ENCODE peak calls at places on chromosome 20, in nine cellular contexts. E is NCI-H1436; G is MV-4-11; C is amygdala; M is tibial artery; Z is CD8-positive, alpha-beta memory T cell; W is OCI-LY7; H is stimulated activated CD4-positive, alpha-beta T cell treated with anti-CD3 and anti-CD28 coated beads, Interleukin-1b, Interleukin-23, amount 100 ng/mL, for 24 hours; K is uterus. Q is an unnamed sample.

GRCh38 chr20:47964174-47964573 is 178.9 kb upstream of the SULF2 start:
- DNase-seq in E (no peak), G (no peak), C (no peak), M (no peak), Z (no peak), W (no peak), H (no peak), K (no peak), Q (no peak)

GRCh38 chr20:32909896-32910571 is 51.3 kb downstream of the EFCAB8 start:
- DNase-seq in E (no peak), G (no peak), C (no peak), M (peak; percentile 55), Z (no peak), W (no peak), H (no peak), K (no peak), Q (no peak)

GRCh38 chr20:10555865-10556308 is 117.9 kb downstream of the JAG1 start:
- DNase-seq in E (no peak), G (no peak), C (no peak), M (no peak), Z (no peak), W (no peak), H (no peak), K (no peak), Q (no peak)

GRCh38 chr20:37362231-37362792 is 16.4 kb downstream of the SRC start:
- DNase-seq in E (no peak), G (no peak), C (no peak), M (peak; percentile 37), Z (no peak), W (no peak), H (no peak), K (no peak), Q (no peak)

GRCh38 chr20:61260905-61261304 is 8.8 kb downstream of the CDH4 start:
- DNase-seq in E (no peak), G (no peak), C (no peak), M (no peak), Z (no peak), W (no peak), H (no peak), K (no peak), Q (no peak)

GRCh38 chr20:2814587-2815051 is at the start of gene C20orf141:
- DNase-seq in E (no peak), G (peak; percentile 33), C (no peak), M (no peak), Z (no peak), W (no peak), H (no peak), K (peak; percentile 63), Q (no peak)

GRCh38 chr20:57680131-57680716 is 29.6 kb downstream of the PMEPA1 start:
- DNase-seq in E (peak; percentile 11), G (peak; percentile 62), C (no peak), M (no peak), Z (no peak), W (peak; percentile 91), H (no peak), K (no peak), Q (peak; percentile 78)

GRCh38 chr20:20211988-20212518 is 155.9 kb upstream of the INSM1 start:
- DNase-seq in E (no peak), G (no peak), C (no peak), M (no peak), Z (no peak), W (no peak), H (no peak), K (no peak), Q (no peak)

GRCh38 chr20:55142932-55143331 is 667.5 kb downstream of the DOK5 start:
- DNase-seq in E (no peak), G (no peak), C (no peak), M (no peak), Z (no peak), W (no peak), H (no peak), K (no peak), Q (no peak)

GRCh38 chr20:24766826-24767622 is 182.0 kb upstream of the CST7 start:
- DNase-seq in E (no peak), G (no peak), C (no peak), M (peak; percentile 38), Z (no peak), W (no peak), H (no peak), K (no peak), Q (no peak)

Q was measured in GM12865.